ENCODE peak calls at places on chromosome 17, in eight cellular contexts. S is upper lobe of right lung, P is esophagus squamous epithelium, T is cardiac muscle cell, M is heart right ventricle, G is A549, K is lower lobe of right lung, N is tibial artery. V is an unnamed sample. For H3K4me1, the result is how much of the 10 kb centered on the place peaks cover.

GRCh38 chr17:32822996-32823395 is 53.9 kb downstream of the MYO1D start:
- DNase-seq in S (no peak), P (no peak), T (peak), M (no peak), G (no peak), K (no peak), N (no peak), V (no peak)

GRCh38 chr17:82668631-82669099 is 20.4 kb upstream of the WDR45B start:
- DNase-seq in S (peak), P (no peak), T (peak), M (peak), G (peak), K (peak), N (no peak), V (peak)

GRCh38 chr17:602436-602835 is 112.2 kb downstream of the VPS53 start:
- DNase-seq in S (no peak), P (no peak), T (no peak), M (no peak), G (no peak), K (no peak), N (no peak), V (no peak)

GRCh38 chr17:57357392-57357784 is 101.1 kb downstream of the MSI2 start:
- DNase-seq in S (peak), P (no peak), T (no peak), M (peak), G (no peak), K (peak), N (no peak), V (peak)

GRCh38 chr17:9219631-9220415 is 198.5 kb downstream of the NTN1 start:
- DNase-seq in S (no peak), P (no peak), T (no peak), M (no peak), G (no peak), K (no peak), N (no peak), V (no peak)

GRCh38 chr17:45149037-45149668 is 878 bp downstream of the HEXIM1 start:
- DNase-seq in S (peak), P (no peak), T (peak), M (peak), G (peak), K (peak), N (peak), V (peak)

GRCh38 chr17:47066095-47066494 is 87.0 kb upstream of the RPRML start:
- DNase-seq in S (no peak), P (no peak), T (peak), M (no peak), G (peak), K (no peak), N (no peak), V (no peak)

GRCh38 chr17:18967806-18968744 is 16.1 kb downstream of the SLC5A10 start:
- DNase-seq in S (no peak), P (no peak), T (no peak), M (no peak), G (no peak), K (no peak), N (no peak), V (no peak)

GRCh38 chr17:4771519-4772234 is at the start of gene TM4SF5:
- DNase-seq in S (no peak), P (no peak), T (no peak), M (no peak), G (no peak), K (no peak), N (no peak), V (no peak)

GRCh38 chr17:61219460-61219859 is 180.2 kb upstream of the TBX2 start:
- DNase-seq in S (no peak), P (no peak), T (peak), M (peak), G (no peak), K (no peak), N (peak), V (peak)

DNA sequence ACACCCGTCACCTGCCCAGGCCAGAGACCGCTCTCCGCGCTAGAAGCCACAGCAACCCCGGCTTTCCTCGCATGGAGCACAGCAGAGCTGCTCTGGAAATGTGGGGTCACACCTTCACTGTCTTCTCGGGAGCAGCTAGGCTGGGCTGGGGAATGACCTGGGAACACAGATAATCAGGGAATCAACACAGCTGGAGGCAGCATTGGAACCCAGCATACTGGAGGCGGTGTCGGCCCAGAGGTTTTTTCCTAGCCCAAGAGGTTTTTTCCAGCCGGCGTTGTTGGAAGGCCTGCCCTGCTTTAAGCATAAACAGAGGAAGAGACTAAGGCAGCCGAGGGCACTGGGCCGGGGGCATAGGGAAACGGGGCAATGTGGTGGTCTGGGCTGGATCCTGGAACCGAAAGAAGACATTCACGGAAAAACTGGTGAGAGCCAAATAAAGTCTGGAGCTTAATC is 808 bp upstream of the PLD6 start:
- DNase-seq in S (no peak), P (no peak), T (no peak), M (no peak), G (no peak), K (no peak), N (peak), V (no peak)
- H3K27ac ChIP-seq in S (peak), P (peak), T (no peak), M (peak), G (peak), K (peak), N (peak), V (peak)

GRCh38 chr17:35069311-35069710 is 5.8 kb upstream of the RFFL start:
- DNase-seq in S (no peak), P (no peak), T (no peak), M (no peak), G (no peak), K (no peak), N (no peak), V (no peak)
- H3K4me1 ChIP-seq in S (under half), P (under half), T (under half), M (under half), G (half or more), K (under half), N (under half), V (under half)

DNA sequence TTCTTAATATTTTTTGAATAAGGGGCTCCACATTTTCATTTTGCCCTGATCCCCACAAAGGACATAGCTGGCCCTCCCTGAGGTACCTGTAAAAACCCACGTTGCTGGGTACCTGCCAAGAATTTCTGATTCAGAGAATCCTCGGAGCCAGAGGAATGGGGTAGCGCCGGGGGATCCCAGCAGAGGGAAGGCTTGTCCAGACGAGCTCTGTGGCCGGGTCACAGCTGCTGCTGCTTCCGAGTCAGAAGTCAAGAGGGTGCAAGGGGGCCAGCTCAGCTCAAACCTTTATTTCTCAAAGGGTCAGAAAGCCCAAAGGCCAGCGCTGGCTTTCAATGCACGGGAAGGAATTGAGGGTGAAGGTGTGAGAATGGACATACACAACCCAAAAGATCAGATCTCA is 68.9 kb upstream of the SDK2 start:
- DNase-seq in S (no peak), P (no peak), T (no peak), M (no peak), G (no peak), K (no peak), N (no peak), V (no peak)
- H3K4me3 ChIP-seq in S (no peak), P (no peak), T (no peak), M (no peak), G (no peak), K (no peak), N (no peak), V (no peak)

GRCh38 chr17:81593105-81593871 is 41.1 kb upstream of the FAAP100 start:
- DNase-seq in S (no peak), P (no peak), T (no peak), M (no peak), G (no peak), K (no peak), N (no peak), V (no peak)

GRCh38 chr17:81586096-81586495 is 33.9 kb upstream of the FAAP100 start:
- DNase-seq in S (no peak), P (no peak), T (no peak), M (no peak), G (no peak), K (no peak), N (no peak), V (no peak)

GRCh38 chr17:81589612-81590011 is 37.5 kb upstream of the FAAP100 start:
- DNase-seq in S (no peak), P (no peak), T (no peak), M (no peak), G (no peak), K (no peak), N (no peak), V (no peak)

GRCh38 chr17:81591971-81592370 is 39.8 kb upstream of the FAAP100 start:
- DNase-seq in S (no peak), P (no peak), T (no peak), M (no peak), G (no peak), K (peak), N (no peak), V (no peak)

GRCh38 chr17:81590121-81590520 is 38.0 kb upstream of the FAAP100 start:
- DNase-seq in S (no peak), P (no peak), T (no peak), M (no peak), G (no peak), K (no peak), N (no peak), V (peak)
- H3K27ac ChIP-seq in S (no peak), P (no peak), T (no peak), M (no peak), G (no peak), K (no peak), N (no peak), V (no peak)

GRCh38 chr17:39639043-39639442 is 2.1 kb downstream of the STARD3 start:
- DNase-seq in S (no peak), P (no peak), T (no peak), M (no peak), G (no peak), K (no peak), N (no peak), V (no peak)
- H3K4me1 ChIP-seq in S (half or more), P (half or more), T (under half), M (under half), G (under half), K (half or more), N (under half), V (under half)

DNA sequence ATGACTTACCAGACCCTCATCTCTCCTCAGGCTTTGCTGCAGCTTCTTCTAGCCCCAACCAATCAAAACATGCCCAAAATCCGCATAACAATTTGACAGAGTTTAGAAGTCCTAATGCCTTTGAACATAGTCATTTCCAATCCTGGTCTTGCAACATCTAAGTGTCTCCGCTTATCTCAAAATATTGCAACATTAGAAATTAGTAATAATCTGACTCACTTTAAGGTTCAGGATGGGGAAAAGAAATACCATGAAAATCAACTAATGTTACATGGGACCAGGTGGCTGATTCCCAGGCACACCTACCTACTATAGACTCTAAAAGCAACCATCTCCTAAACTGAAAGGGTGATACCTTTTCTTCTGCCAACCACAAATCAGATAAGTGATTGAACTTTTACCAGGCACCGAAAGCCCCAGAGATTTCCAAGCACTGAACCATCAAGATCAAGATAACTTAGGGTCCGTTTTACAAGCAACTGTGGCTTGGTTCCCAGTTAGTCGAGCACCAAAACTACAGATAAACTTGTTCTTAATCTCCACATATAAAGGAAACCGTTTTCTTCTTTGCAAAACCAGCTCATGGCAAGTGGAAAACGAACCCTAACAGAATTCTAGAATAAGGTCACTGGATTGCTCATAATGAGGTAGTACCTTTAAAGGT is 13.9 kb downstream of the ERN1 start:
- DNase-seq in S (no peak), P (no peak), T (peak), M (no peak), G (peak), K (no peak), N (no peak), V (no peak)
- H3K4me3 ChIP-seq in S (no peak), P (no peak), T (no peak), M (no peak), G (no peak), K (no peak), N (no peak), V (no peak)

GRCh38 chr17:8185580-8186445 is 4.2 kb downstream of the BORCS6 start:
- DNase-seq in S (peak), P (no peak), T (peak), M (peak), G (peak), K (peak), N (peak), V (peak)
- H3K27ac ChIP-seq in S (peak), P (peak), T (peak), M (peak), G (peak), K (peak), N (peak), V (peak)

DNA sequence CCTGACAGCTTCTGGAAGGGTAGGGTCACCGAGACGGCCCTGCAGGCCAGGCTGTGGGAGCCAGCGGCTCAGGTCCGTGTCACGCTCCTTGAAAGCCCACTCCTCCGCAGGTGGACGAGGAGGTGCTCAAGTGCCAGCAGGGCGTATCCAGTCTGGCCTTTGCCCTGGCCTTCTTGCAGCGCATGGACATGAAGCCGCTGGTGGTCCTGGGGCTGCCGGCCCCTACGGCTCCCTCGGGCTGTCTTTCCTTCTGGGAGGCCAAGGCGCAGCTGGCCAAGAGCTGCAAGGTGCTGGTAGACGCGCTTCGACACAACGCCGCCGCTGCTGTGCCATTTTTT is 1.1 kb downstream of the NAGS start:
- DNase-seq in S (no peak), P (no peak), T (no peak), M (no peak), G (no peak), K (no peak), N (no peak), V (no peak)
- H3K4me1 ChIP-seq in S (under half), P (under half), T (under half), M (under half), G (under half), K (under half), N (under half), V (under half)

GRCh38 chr17:15913826-15914225 is 31.1 kb upstream of the ADORA2B start:
- DNase-seq in S (no peak), P (no peak), T (no peak), M (no peak), G (no peak), K (no peak), N (no peak), V (no peak)
- H3K4me3 ChIP-seq in S (no peak), P (no peak), T (no peak), M (no peak), G (no peak), K (no peak), N (no peak), V (no peak)

DNA sequence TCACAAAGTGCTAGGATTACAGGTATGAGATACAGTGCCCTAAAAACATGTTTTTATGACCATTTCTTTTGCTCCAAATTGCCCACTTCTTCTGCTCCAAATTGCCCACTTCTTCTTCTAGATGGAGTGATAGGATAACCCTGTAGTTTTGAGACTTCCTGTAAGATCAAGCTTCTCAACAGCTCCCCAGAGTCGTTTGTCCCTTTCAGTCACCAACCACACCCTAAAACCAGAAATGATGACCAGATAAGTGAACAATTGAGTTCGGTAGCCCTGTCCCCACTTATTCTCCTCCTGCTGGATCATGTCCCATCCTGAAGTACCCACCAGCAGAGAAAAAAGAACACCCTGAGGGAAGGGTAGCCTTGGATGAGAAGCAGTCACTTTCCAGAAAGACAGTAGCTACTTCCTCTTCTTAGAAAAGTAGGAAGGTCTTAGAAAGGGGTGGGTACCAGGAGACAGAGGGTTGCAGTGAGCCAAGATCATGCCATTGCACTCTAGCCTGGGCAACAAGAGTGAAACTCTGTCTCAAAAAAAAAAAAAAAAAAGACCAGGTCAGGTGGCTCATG is 2.5 kb downstream of the ODAD4 start:
- DNase-seq in S (no peak), P (no peak), T (no peak), M (no peak), G (no peak), K (no peak), N (no peak), V (no peak)
- H3K27ac ChIP-seq in S (no peak), P (no peak), T (no peak), M (no peak), G (no peak), K (no peak), N (no peak), V (no peak)

V was measured in right cardiac atrium.